ENCODE peak calls at places on chromosome 9, in six cellular contexts. One of them, this sample, is unnamed.

GRCh38 chr9:27365977-27366376 is 69.0 kb upstream of the EQTN start:
- DNase-seq in IMR-90: no peak
- DNase-seq in mesenchymal stem cell: no peak
- DNase-seq in H9: no peak
- DNase-seq in H1: no peak
- DNase-seq in neuronal stem cell: no peak
- DNase-seq in this sample: peak; percentile 52

GRCh38 chr9:93087971-93088655 is 7.9 kb upstream of the CARD19 start:
- DNase-seq in mesenchymal stem cell: no peak
- DNase-seq in IMR-90: no peak
- DNase-seq in H1: no peak
- DNase-seq in H9: no peak
- DNase-seq in neuronal stem cell: no peak
- DNase-seq in this sample: no peak

GRCh38 chr9:137435980-137436760 is 5.0 kb downstream of the ENTPD8 start:
- DNase-seq in H1: no peak
- DNase-seq in H9: no peak
- DNase-seq in mesenchymal stem cell: peak; percentile 65
- DNase-seq in neuronal stem cell: no peak
- DNase-seq in IMR-90: peak; percentile 76
- DNase-seq in this sample: peak; percentile 34

GRCh38 chr9:133750927-133751649 is 12.9 kb upstream of the SARDH start:
- DNase-seq in neuronal stem cell: no peak
- DNase-seq in H9: peak; percentile 21
- DNase-seq in IMR-90: no peak
- DNase-seq in H1: no peak
- DNase-seq in mesenchymal stem cell: no peak
- DNase-seq in this sample: no peak

GRCh38 chr9:129604766-129605163 is 16.1 kb downstream of the C9orf50 start:
- DNase-seq in mesenchymal stem cell: no peak
- DNase-seq in IMR-90: no peak
- DNase-seq in H1: no peak
- DNase-seq in H9: no peak
- DNase-seq in neuronal stem cell: no peak
- DNase-seq in this sample: no peak

GRCh38 chr9:114653556-114654159 is 3.9 kb downstream of the TEX53 start:
- DNase-seq in IMR-90: peak; percentile 79
- DNase-seq in H1: peak; percentile 56
- DNase-seq in H9: peak; percentile 80
- DNase-seq in mesenchymal stem cell: peak; percentile 76
- DNase-seq in neuronal stem cell: peak; percentile 75
- DNase-seq in this sample: peak; percentile 85

GRCh38 chr9:87375397-87376073 is 122.1 kb upstream of the DAPK1 start:
- DNase-seq in IMR-90: no peak
- DNase-seq in H9: no peak
- DNase-seq in neuronal stem cell: no peak
- DNase-seq in H1: no peak
- DNase-seq in mesenchymal stem cell: no peak
- DNase-seq in this sample: peak; percentile 53

GRCh38 chr9:73916016-73916673 is 581.0 kb upstream of the RORB start:
- DNase-seq in H1: no peak
- DNase-seq in neuronal stem cell: no peak
- DNase-seq in IMR-90: no peak
- DNase-seq in mesenchymal stem cell: peak; percentile 1
- DNase-seq in H9: peak; percentile 45
- DNase-seq in this sample: peak; percentile 4

GRCh38 chr9:132756214-132756799 is 86.0 kb downstream of the GTF3C4 start:
- DNase-seq in IMR-90: no peak
- DNase-seq in H1: no peak
- DNase-seq in mesenchymal stem cell: no peak
- DNase-seq in neuronal stem cell: no peak
- DNase-seq in H9: no peak
- DNase-seq in this sample: no peak

GRCh38 chr9:87502446-87503232 is 5.0 kb downstream of the DAPK1 start:
- DNase-seq in IMR-90: no peak
- DNase-seq in neuronal stem cell: no peak
- DNase-seq in mesenchymal stem cell: no peak
- DNase-seq in H9: no peak
- DNase-seq in H1: no peak
- DNase-seq in this sample: peak; percentile 32

GRCh38 chr9:70477146-70477745 is 62.8 kb upstream of the KLF9 start:
- DNase-seq in IMR-90: peak; percentile 55
- DNase-seq in neuronal stem cell: no peak
- DNase-seq in mesenchymal stem cell: no peak
- DNase-seq in H9: no peak
- DNase-seq in H1: no peak
- DNase-seq in this sample: no peak

GRCh38 chr9:70477907-70478480 is 63.5 kb upstream of the KLF9 start:
- DNase-seq in neuronal stem cell: no peak
- DNase-seq in mesenchymal stem cell: no peak
- DNase-seq in H1: no peak
- DNase-seq in IMR-90: peak; percentile 60
- DNase-seq in H9: no peak
- DNase-seq in this sample: no peak

GRCh38 chr9:70475211-70475610 is 60.8 kb upstream of the KLF9 start:
- DNase-seq in H1: no peak
- DNase-seq in neuronal stem cell: no peak
- DNase-seq in mesenchymal stem cell: peak; percentile 42
- DNase-seq in IMR-90: no peak
- DNase-seq in H9: no peak
- DNase-seq in this sample: no peak

GRCh38 chr9:70472268-70473249 is 58.1 kb upstream of the KLF9 start:
- DNase-seq in IMR-90: no peak
- DNase-seq in H9: no peak
- DNase-seq in H1: no peak
- DNase-seq in mesenchymal stem cell: no peak
- DNase-seq in neuronal stem cell: no peak
- DNase-seq in this sample: no peak

DNA sequence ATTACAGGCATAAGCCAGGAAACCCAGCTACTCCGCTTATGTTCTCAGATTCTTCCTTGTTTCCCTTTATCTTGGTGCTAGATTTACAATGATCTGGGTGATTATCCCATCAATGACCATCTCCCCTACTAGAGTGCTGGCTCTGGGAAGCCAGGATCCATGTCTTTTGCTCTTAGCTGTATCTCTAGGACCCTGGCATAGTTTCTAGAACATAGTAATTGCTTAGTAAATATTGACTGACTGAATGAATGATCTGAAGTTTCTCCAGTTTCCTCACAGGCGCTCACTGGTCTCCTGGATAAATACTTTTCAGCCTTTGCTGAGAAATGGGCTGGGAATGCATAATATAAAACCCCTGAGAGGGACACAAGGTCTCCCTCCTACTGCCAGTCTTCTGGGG is 60.0 kb upstream of the KLF9 start:
- DNase-seq in IMR-90: no peak
- DNase-seq in neuronal stem cell: no peak
- DNase-seq in H9: no peak
- DNase-seq in H1: no peak
- DNase-seq in mesenchymal stem cell: no peak
- DNase-seq in this sample: no peak
- H2BK120ac ChIP-seq in IMR-90: no peak overlapping the region
- H2BK120ac ChIP-seq in neuronal stem cell: no peak overlapping the region
- H2BK120ac ChIP-seq in H9: no peak overlapping the region
- H2BK120ac ChIP-seq in H1: no peak overlapping the region
- H2BK120ac ChIP-seq in mesenchymal stem cell: no peak overlapping the region
- H2BK120ac ChIP-seq in this sample: no peak overlapping the region

GRCh38 chr9:118276784-118277183 is 572.6 kb downstream of the TLR4 start:
- DNase-seq in mesenchymal stem cell: no peak
- DNase-seq in neuronal stem cell: no peak
- DNase-seq in H9: no peak
- DNase-seq in H1: no peak
- DNase-seq in IMR-90: no peak
- DNase-seq in this sample: no peak

GRCh38 chr9:118271936-118272335 is 567.7 kb downstream of the TLR4 start:
- DNase-seq in H9: no peak
- DNase-seq in neuronal stem cell: no peak
- DNase-seq in IMR-90: no peak
- DNase-seq in H1: no peak
- DNase-seq in mesenchymal stem cell: peak; percentile 3
- DNase-seq in this sample: no peak

GRCh38 chr9:118268046-118268445 is 563.8 kb downstream of the TLR4 start:
- DNase-seq in H1: no peak
- DNase-seq in IMR-90: no peak
- DNase-seq in neuronal stem cell: no peak
- DNase-seq in H9: no peak
- DNase-seq in mesenchymal stem cell: no peak
- DNase-seq in this sample: no peak

DNA sequence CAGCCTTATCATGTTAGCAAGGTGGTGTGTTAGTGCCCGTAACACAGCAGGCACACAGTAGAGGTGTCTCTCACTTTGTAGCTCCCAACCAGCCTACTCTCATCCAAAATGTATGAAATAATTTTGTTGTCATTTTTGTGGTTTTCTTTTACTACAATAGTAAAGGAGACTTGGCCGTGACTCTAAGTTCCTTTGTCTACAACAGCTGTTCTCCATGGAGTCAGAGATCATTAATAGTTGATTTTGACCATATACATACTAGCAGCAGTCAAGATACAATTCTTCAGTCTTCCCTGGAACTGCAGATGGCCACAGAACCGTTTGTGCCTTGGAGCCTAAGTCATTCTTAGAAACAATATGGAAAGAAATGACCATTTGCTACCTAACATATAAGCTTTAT is 567.1 kb downstream of the TLR4 start:
- DNase-seq in H9: no peak
- DNase-seq in IMR-90: no peak
- DNase-seq in neuronal stem cell: no peak
- DNase-seq in mesenchymal stem cell: no peak
- DNase-seq in H1: no peak
- DNase-seq in this sample: no peak
- H3K14ac ChIP-seq in H9: no peak overlapping the region
- H3K14ac ChIP-seq in IMR-90: no peak overlapping the region
- H3K14ac ChIP-seq in neuronal stem cell: no peak overlapping the region
- H3K14ac ChIP-seq in mesenchymal stem cell: no peak overlapping the region
- H3K14ac ChIP-seq in H1: no peak overlapping the region
- H3K14ac ChIP-seq in this sample: no peak overlapping the region

DNA sequence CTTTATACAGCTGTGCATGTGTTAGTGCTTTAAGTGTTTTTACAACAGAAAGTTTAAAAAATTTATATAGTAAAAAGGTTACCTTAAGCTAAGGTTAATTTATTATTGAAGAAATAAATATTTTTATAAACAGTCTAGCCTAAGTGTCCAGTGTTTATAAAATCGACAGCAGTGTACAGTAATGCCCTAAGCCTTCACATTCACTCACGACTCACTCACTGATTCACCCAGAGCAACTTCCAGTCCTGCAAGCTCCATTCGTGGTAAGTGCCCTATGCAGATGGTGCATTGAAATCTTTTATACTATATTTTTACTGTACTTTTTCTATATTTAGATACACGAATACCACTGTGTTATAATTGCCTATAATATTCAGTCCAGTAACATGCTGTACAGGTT is 159.1 kb downstream of the ROR2 start:
- DNase-seq in IMR-90: peak; percentile 89
- DNase-seq in neuronal stem cell: no peak
- DNase-seq in H1: no peak
- DNase-seq in mesenchymal stem cell: peak; percentile 66
- DNase-seq in H9: no peak
- DNase-seq in this sample: no peak
- H3K4me2 ChIP-seq in IMR-90: peak overlapping the region; percentile 100
- H3K4me2 ChIP-seq in neuronal stem cell: no peak overlapping the region
- H3K4me2 ChIP-seq in H1: no peak overlapping the region
- H3K4me2 ChIP-seq in mesenchymal stem cell: no peak overlapping the region
- H3K4me2 ChIP-seq in H9: no peak overlapping the region
- H3K4me2 ChIP-seq in this sample: no peak overlapping the region

GRCh38 chr9:76472925-76473324 is 13.9 kb downstream of the GCNT1 start:
- DNase-seq in H1: no peak
- DNase-seq in IMR-90: no peak
- DNase-seq in mesenchymal stem cell: no peak
- DNase-seq in neuronal stem cell: no peak
- DNase-seq in H9: no peak
- DNase-seq in this sample: no peak
- H2BK120ac ChIP-seq in H1: no peak overlapping the region
- H2BK120ac ChIP-seq in IMR-90: no peak overlapping the region
- H2BK120ac ChIP-seq in mesenchymal stem cell: no peak overlapping the region
- H2BK120ac ChIP-seq in neuronal stem cell: no peak overlapping the region
- H2BK120ac ChIP-seq in H9: no peak overlapping the region
- H2BK120ac ChIP-seq in this sample: no peak overlapping the region

GRCh38 chr9:111613436-111614040 is 14.1 kb upstream of the PTGR1 start:
- DNase-seq in IMR-90: no peak
- DNase-seq in mesenchymal stem cell: no peak
- DNase-seq in H1: no peak
- DNase-seq in neuronal stem cell: no peak
- DNase-seq in H9: no peak
- DNase-seq in this sample: no peak
- H3K14ac ChIP-seq in IMR-90: no peak overlapping the region
- H3K14ac ChIP-seq in mesenchymal stem cell: no peak overlapping the region
- H3K14ac ChIP-seq in H1: no peak overlapping the region
- H3K14ac ChIP-seq in neuronal stem cell: no peak overlapping the region
- H3K14ac ChIP-seq in H9: no peak overlapping the region
- H3K14ac ChIP-seq in this sample: no peak overlapping the region

This sample was measured in trophoblast cell.